ENCODE peak calls at places on chromosomes 6 and 20, in four cellular contexts. K, T, M and G are unnamed samples.

GRCh38 chr6:40197371-40197770 is 263.1 kb upstream of the MOCS1 start:
- DNase-seq in K (no peak), T (no peak), M (no peak), G (no peak)

GRCh38 chr6:42960243-42961019 is at the start of gene GNMT:
- DNase-seq in K (no peak), T (peak; percentile 42), M (peak; percentile 77), G (peak; percentile 51)

GRCh38 chr20:19735446-19735845 is 22.6 kb upstream of the RIN2 start:
- DNase-seq in K (no peak), T (no peak), M (peak; percentile 69), G (no peak)

GRCh38 chr20:43751167-43752050 is 24.6 kb upstream of the GTSF1L start:
- DNase-seq in K (peak; percentile 55), T (no peak), M (no peak), G (peak; percentile 97)

GRCh38 chr20:33372993-33373441 is 28.3 kb downstream of the CDK5RAP1 start:
- DNase-seq in K (no peak), T (no peak), M (no peak), G (peak; percentile 32)

GRCh38 chr6:35311390-35312075 is 13.9 kb downstream of the DEF6 start:
- DNase-seq in K (peak; percentile 82), T (no peak), M (no peak), G (no peak)

GRCh38 chr6:119137194-119138072 is 59.0 kb upstream of the FAM184A start:
- DNase-seq in K (no peak), T (no peak), M (no peak), G (no peak)

GRCh38 chr20:37108676-37109075 is 12.9 kb upstream of the RBL1 start:
- DNase-seq in K (no peak), T (no peak), M (no peak), G (no peak)

GRCh38 chr6:5078121-5078695 is 6.9 kb upstream of the PPP1R3G start:
- DNase-seq in K (peak; percentile 5), T (no peak), M (no peak), G (no peak)

GRCh38 chr6:106757722-106758467 is 128.5 kb downstream of the QRSL1 start:
- DNase-seq in K (no peak), T (no peak), M (no peak), G (no peak)

GRCh38 chr20:17437251-17437650 is 93.9 kb downstream of the BFSP1 start:
- DNase-seq in K (no peak), T (no peak), M (no peak), G (no peak)

GRCh38 chr6:1390805-1391511 is 1.6 kb downstream of the FOXF2 start:
- DNase-seq in K (no peak), T (peak; percentile 27), M (no peak), G (no peak)

GRCh38 chr20:57126481-57127092 is 139.9 kb downstream of the BMP7 start:
- DNase-seq in K (peak; percentile 42), T (no peak), M (peak; percentile 63), G (no peak)

GRCh38 chr6:139768196-139768595 is 393.7 kb upstream of the CITED2 start:
- DNase-seq in K (no peak), T (no peak), M (no peak), G (no peak)

GRCh38 chr6:43842964-43843645 is 73.1 kb downstream of the VEGFA start:
- DNase-seq in K (no peak), T (no peak), M (no peak), G (no peak)

GRCh38 chr20:64231621-64232550 is 23.7 kb upstream of the PCMTD2 start:
- DNase-seq in K (no peak), T (no peak), M (no peak), G (no peak)

GRCh38 chr6:77124604-77125003 is 338.7 kb downstream of the HTR1B start:
- DNase-seq in K (no peak), T (no peak), M (peak; percentile 6), G (no peak)

GRCh38 chr6:44667226-44667625 is 279.7 kb downstream of the CDC5L start:
- DNase-seq in K (no peak), T (peak; percentile 48), M (no peak), G (no peak)

GRCh38 chr6:6631526-6632276 is 43.2 kb downstream of the LY86 start:
- DNase-seq in K (no peak), T (no peak), M (no peak), G (no peak)

GRCh38 chr20:5933802-5934436 is 16.4 kb downstream of the TRMT6 start:
- DNase-seq in K (peak; percentile 84), T (no peak), M (no peak), G (peak; percentile 20)

GRCh38 chr20:58585753-58586540 is 65.1 kb upstream of the STX16 start:
- DNase-seq in K (no peak), T (no peak), M (no peak), G (no peak)

GRCh38 chr6:69719602-69720193 is 77.1 kb downstream of the LMBRD1 start:
- DNase-seq in K (peak; percentile 14), T (no peak), M (peak; percentile 34), G (peak; percentile 46)

GRCh38 chr6:139242457-139243240 is 49.1 kb downstream of the TXLNB start:
- DNase-seq in K (no peak), T (no peak), M (no peak), G (no peak)

GRCh38 chr6:111989743-111990142 is 64.2 kb upstream of the CCN6 start:
- DNase-seq in K (peak; percentile 65), T (no peak), M (no peak), G (no peak)

GRCh38 chr6:2165216-2165725 is 80.1 kb downstream of the GMDS start:
- DNase-seq in K (no peak), T (no peak), M (no peak), G (no peak)

GRCh38 chr20:50824137-50824536 is 29.3 kb downstream of the BCAS4 start:
- DNase-seq in K (no peak), T (no peak), M (no peak), G (no peak)

GRCh38 chr6:28941681-28942448 is 18.1 kb upstream of the TRIM27 start:
- DNase-seq in K (no peak), T (no peak), M (peak; percentile 88), G (no peak)

GRCh38 chr6:42038811-42039408 is 11.4 kb upstream of the TAF8 start:
- DNase-seq in K (no peak), T (no peak), M (no peak), G (no peak)

GRCh38 chr6:170102038-170102437 is 188.8 kb downstream of the DLL1 start:
- DNase-seq in K (no peak), T (no peak), M (no peak), G (no peak)

GRCh38 chr6:90169328-90169886 is 127.2 kb downstream of the BACH2 start:
- DNase-seq in K (peak; percentile 23), T (no peak), M (no peak), G (peak; percentile 53)

GRCh38 chr6:11486051-11486450 is 51.5 kb upstream of the TMEM170B start:
- DNase-seq in K (no peak), T (no peak), M (no peak), G (no peak)

GRCh38 chr6:125743604-125744003 is 5.8 kb upstream of the HEY2 start:
- DNase-seq in K (no peak), T (no peak), M (no peak), G (no peak)

GRCh38 chr6:5525209-5525608 is 263.9 kb downstream of the FARS2 start:
- DNase-seq in K (no peak), T (no peak), M (peak; percentile 19), G (no peak)

GRCh38 chr6:97665410-97665809 is 382.4 kb upstream of the MMS22L start:
- DNase-seq in K (no peak), T (no peak), M (no peak), G (no peak)

GRCh38 chr6:97666889-97667288 is 383.9 kb upstream of the MMS22L start:
- DNase-seq in K (no peak), T (no peak), M (no peak), G (no peak)

GRCh38 chr6:97663252-97663651 is 380.2 kb upstream of the MMS22L start:
- DNase-seq in K (no peak), T (no peak), M (no peak), G (no peak)

GRCh38 chr6:97669191-97669651 is 386.2 kb upstream of the MMS22L start:
- DNase-seq in K (no peak), T (peak; percentile 24), M (peak; percentile 3), G (no peak)

DNA sequence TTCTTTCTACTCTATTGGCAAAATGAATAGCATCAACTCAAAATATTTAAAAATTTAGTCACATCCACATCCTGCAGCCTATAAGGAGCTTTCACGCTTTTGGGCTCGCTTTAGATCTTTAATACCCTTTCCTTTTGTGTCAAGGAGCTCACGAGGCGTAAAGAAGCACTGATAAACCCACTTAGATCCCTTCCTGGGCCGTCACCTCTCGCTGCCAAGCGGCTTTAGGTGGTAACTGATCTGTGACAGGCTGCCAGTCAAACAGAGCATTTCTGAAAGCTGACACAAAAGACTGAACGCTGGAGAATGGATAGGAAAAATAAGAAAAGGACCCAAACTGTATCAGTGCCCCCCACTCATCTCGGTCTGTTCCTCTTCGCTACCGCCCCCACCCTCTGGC is 385.7 kb upstream of the MMS22L start:
- DNase-seq in K (peak; percentile 1), T (peak; percentile 47), M (no peak), G (no peak)
- H2AFZ ChIP-seq in K (no peak overlapping the region), T (peak overlapping the region; percentile 69), M (no peak overlapping the region), G (no peak overlapping the region)

GRCh38 chr6:48404927-48405326 is 293.9 kb upstream of the PTCHD4 start:
- DNase-seq in K (no peak), T (no peak), M (no peak), G (no peak)

GRCh38 chr6:48397887-48398286 is 286.9 kb upstream of the PTCHD4 start:
- DNase-seq in K (no peak), T (no peak), M (no peak), G (no peak)

GRCh38 chr6:48403587-48403986 is 292.6 kb upstream of the PTCHD4 start:
- DNase-seq in K (no peak), T (no peak), M (no peak), G (no peak)
- H3K27ac ChIP-seq in K (no peak overlapping the region), T (no peak overlapping the region), M (no peak overlapping the region), G (no peak overlapping the region)

GRCh38 chr6:105111093-105111492 is 68.7 kb downstream of the POPDC3 start:
- DNase-seq in K (no peak), T (no peak), M (no peak), G (no peak)

GRCh38 chr6:105106260-105106659 is 73.6 kb downstream of the POPDC3 start:
- DNase-seq in K (no peak), T (no peak), M (no peak), G (no peak)

GRCh38 chr6:105109955-105110650 is 69.7 kb downstream of the POPDC3 start:
- DNase-seq in K (no peak), T (no peak), M (no peak), G (peak; percentile 24)

GRCh38 chr6:105107207-105107606 is 72.6 kb downstream of the POPDC3 start:
- DNase-seq in K (no peak), T (no peak), M (no peak), G (no peak)

GRCh38 chr6:105108631-105109262 is 71.1 kb downstream of the POPDC3 start:
- DNase-seq in K (no peak), T (no peak), M (no peak), G (no peak)
- H2AFZ ChIP-seq in K (no peak overlapping the region), T (no peak overlapping the region), M (no peak overlapping the region), G (no peak overlapping the region)

DNA sequence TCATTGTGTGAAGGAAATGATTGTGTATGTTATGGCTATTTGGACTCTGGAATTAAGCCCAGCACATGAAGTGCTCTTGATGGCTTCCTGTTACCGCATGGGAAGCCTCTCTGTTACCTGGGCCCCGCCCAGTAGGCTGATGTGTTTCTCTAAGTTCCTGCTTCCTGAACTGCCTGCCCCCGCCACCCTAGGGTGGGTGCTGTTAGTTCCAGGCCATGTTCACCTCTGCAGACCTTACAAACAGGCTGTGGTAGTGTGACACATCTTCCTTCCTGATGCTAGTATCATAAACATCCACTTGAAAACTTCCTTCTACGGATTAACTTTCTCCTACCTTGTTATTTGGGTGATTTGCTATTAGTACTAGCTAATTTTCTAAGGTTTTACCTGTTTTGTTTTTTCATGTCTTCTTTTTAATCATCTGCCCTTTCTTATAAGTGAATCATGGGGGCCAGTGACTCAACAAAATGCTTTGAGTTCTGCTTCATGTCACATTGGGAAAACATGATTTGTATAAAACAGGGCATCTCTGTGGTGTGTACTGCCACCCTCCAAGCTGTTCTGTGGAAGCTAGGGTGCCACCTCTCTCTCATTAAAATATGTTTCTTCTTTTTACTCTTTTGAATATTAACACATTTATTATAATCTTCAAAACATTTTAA is 40.6 kb downstream of the SH3BGRL2 start:
- DNase-seq in K (peak; percentile 4), T (no peak), M (peak; percentile 59), G (no peak)
- H3K27ac ChIP-seq in K (no peak overlapping the region), T (no peak overlapping the region), M (peak overlapping the region; percentile 63), G (no peak overlapping the region)